ENCODE peak calls at places on chromosomes 11 and 22, in four cellular contexts. C is H1, Y is GM12878, W is HepG2. F is an unnamed sample.

GRCh38 chr11:113570906-113571305 is 95.7 kb upstream of the DRD2 start:
- DNase-seq in C (no peak), Y (no peak), W (no peak), F (no peak)

GRCh38 chr22:21802673-21803072 is 64.8 kb downstream of the MAPK1 start:
- DNase-seq in C (no peak), Y (no peak), W (no peak), F (no peak)

GRCh38 chr11:115617767-115618166 is 113.6 kb upstream of the CADM1 start:
- DNase-seq in C (no peak), Y (no peak), W (no peak), F (no peak)

GRCh38 chr22:22770280-22770871 is 117.2 kb upstream of the IGLL5 start:
- DNase-seq in C (no peak), Y (no peak), W (peak; percentile 30), F (peak; percentile 66)

GRCh38 chr11:36092314-36093030 is 148.6 kb downstream of the LDLRAD3 start:
- DNase-seq in C (peak; percentile 75), Y (no peak), W (no peak), F (no peak)

GRCh38 chr11:122853971-122854446 is 15.7 kb downstream of the CRTAM start:
- DNase-seq in C (no peak), Y (no peak), W (peak; percentile 66), F (peak; percentile 76)

GRCh38 chr22:40610329-40610850 is 26.1 kb downstream of the MRTFA start:
- DNase-seq in C (no peak), Y (no peak), W (no peak), F (no peak)

GRCh38 chr11:109241988-109242387 is 180.0 kb upstream of the C11orf87 start:
- DNase-seq in C (no peak), Y (no peak), W (no peak), F (no peak)

GRCh38 chr11:23540101-23540561 is 679.9 kb upstream of the CCDC179 start:
- DNase-seq in C (peak; percentile 49), Y (peak; percentile 5), W (peak; percentile 44), F (peak; percentile 66)

GRCh38 chr22:33063611-33064010 is 5.4 kb upstream of the SYN3 start:
- DNase-seq in C (no peak), Y (no peak), W (no peak), F (no peak)

GRCh38 chr11:727859-728748 is 19.2 kb upstream of the TALDO1 start:
- DNase-seq in C (peak; percentile 66), Y (no peak), W (peak; percentile 73), F (peak; percentile 97)

GRCh38 chr11:104320956-104321355 is 157.0 kb upstream of the PDGFD start:
- DNase-seq in C (no peak), Y (no peak), W (no peak), F (no peak)

GRCh38 chr11:122394326-122394725 is 261.2 kb upstream of the UBASH3B start:
- DNase-seq in C (no peak), Y (no peak), W (no peak), F (no peak)

GRCh38 chr11:69014084-69014935 is 1.3 kb upstream of the MRGPRF start:
- DNase-seq in C (no peak), Y (no peak), W (peak; percentile 13), F (peak; percentile 69)

GRCh38 chr11:119626197-119626909 is 102.6 kb downstream of the NECTIN1 start:
- DNase-seq in C (no peak), Y (no peak), W (peak; percentile 70), F (peak; percentile 77)

GRCh38 chr11:100403817-100404216 is 283.3 kb upstream of the ARHGAP42 start:
- DNase-seq in C (no peak), Y (no peak), W (no peak), F (no peak)

GRCh38 chr11:117843666-117844484 is 19.3 kb upstream of the FXYD2 start:
- DNase-seq in C (no peak), Y (no peak), W (no peak), F (peak; percentile 74)

GRCh38 chr11:108965602-108966001 is 300.7 kb downstream of the DDX10 start:
- DNase-seq in C (no peak), Y (no peak), W (no peak), F (no peak)

GRCh38 chr22:45208993-45209838 is 31.5 kb downstream of the KIAA0930 start:
- DNase-seq in C (peak; percentile 43), Y (no peak), W (no peak), F (peak; percentile 93)

GRCh38 chr22:45207981-45208664 is 32.6 kb downstream of the KIAA0930 start:
- DNase-seq in C (no peak), Y (no peak), W (no peak), F (no peak)

GRCh38 chr22:45210174-45210573 is 30.5 kb downstream of the KIAA0930 start:
- DNase-seq in C (no peak), Y (no peak), W (no peak), F (no peak)

GRCh38 chr22:45207533-45207932 is 33.2 kb downstream of the KIAA0930 start:
- DNase-seq in C (no peak), Y (no peak), W (no peak), F (no peak)

DNA sequence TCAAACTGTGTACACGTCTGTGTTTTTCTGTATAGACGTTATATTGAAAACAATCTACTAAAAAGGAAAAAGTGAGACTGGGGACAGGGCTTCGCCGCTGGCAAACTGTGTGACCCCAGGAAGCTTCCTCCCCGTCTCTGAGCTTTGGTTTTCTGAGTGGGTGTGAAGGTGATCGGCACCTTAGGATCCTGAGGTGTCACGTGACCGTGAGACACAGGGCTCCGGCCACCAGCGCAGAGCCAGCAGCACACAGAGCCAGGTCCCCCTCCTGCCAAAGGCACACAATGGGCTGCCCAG is 32.0 kb downstream of the KIAA0930 start:
- DNase-seq in C (no peak), Y (no peak), W (no peak), F (no peak)
- TF ChIP-seq YY1 in C (no peak), Y (no peak), W (no peak), F (no peak)

GRCh38 chr22:38921801-38922200 is 35.6 kb upstream of the APOBEC3A start:
- DNase-seq in C (no peak), Y (no peak), W (peak; percentile 44), F (no peak)

GRCh38 chr22:38927033-38927789 is 30.2 kb upstream of the APOBEC3A start:
- DNase-seq in C (peak; percentile 57), Y (peak; percentile 7), W (no peak), F (peak; percentile 79)

GRCh38 chr22:38923463-38924196 is 33.8 kb upstream of the APOBEC3A start:
- DNase-seq in C (no peak), Y (no peak), W (peak; percentile 88), F (peak; percentile 71)

GRCh38 chr22:38925571-38926041 is 31.8 kb upstream of the APOBEC3A start:
- DNase-seq in C (no peak), Y (no peak), W (no peak), F (no peak)

DNA sequence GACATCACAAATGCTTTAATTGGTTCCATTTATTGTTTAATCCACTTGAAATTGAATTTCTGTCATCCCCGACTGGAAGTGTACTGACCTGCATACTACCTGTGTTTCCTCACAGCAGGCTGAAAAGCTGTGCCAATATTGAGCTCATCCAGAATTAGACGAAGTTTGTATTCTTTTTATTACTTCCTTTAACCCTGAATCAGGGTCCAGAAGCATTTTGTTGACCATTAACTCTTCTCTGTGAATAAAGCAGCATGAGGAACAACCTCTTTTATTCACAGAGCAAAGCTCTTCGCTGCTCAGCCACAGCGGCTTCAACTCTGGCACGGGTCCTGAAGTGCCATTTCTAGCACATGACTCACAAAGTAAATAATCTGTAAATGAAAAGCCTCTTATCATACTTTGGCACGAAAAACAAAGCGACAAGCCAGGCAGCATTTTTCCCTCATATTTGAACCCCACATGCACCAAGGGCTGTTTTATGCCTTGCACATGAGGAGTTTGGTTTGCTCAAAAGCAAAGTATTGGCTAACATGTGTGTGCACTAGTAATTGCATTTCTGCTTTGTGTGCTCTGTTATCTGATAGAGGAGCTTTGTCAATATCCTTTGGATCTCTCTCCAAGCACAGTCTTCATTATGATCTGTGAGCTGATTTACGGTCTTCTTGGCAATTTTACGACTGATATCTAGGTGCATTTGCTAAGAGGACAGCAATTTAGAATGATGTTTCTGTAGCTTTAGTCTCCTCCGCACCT is 33.0 kb upstream of the APOBEC3A start:
- DNase-seq in C (no peak), Y (no peak), W (peak; percentile 97), F (no peak)
- TF ChIP-seq TCF12 in C (no peak), Y (no peak), W (no peak), F (no peak)

GRCh38 chr11:26558191-26558590 is 13.9 kb downstream of the MUC15 start:
- DNase-seq in C (no peak), Y (no peak), W (no peak), F (no peak)

GRCh38 chr11:26557666-26558065 is 14.4 kb downstream of the MUC15 start:
- DNase-seq in C (no peak), Y (no peak), W (no peak), F (no peak)

GRCh38 chr11:26551186-26551801 is 20.8 kb downstream of the MUC15 start:
- DNase-seq in C (no peak), Y (no peak), W (no peak), F (no peak)

GRCh38 chr11:26553182-26553581 is 18.9 kb downstream of the MUC15 start:
- DNase-seq in C (no peak), Y (no peak), W (no peak), F (no peak)

GRCh38 chr11:26556582-26556981 is 15.5 kb downstream of the MUC15 start:
- DNase-seq in C (no peak), Y (no peak), W (no peak), F (no peak)
- TF ChIP-seq YY1 in C (no peak), Y (no peak), W (no peak), F (no peak)

GRCh38 chr22:37746366-37747089 is 49.7 kb downstream of the TRIOBP start:
- DNase-seq in C (no peak), Y (no peak), W (no peak), F (peak; percentile 55)
- TF ChIP-seq TCF12 in C (no peak), Y (no peak), W (no peak), F (no peak)

GRCh38 chr11:10076458-10077141 is 217.4 kb downstream of the SBF2 start:
- DNase-seq in C (peak; percentile 23), Y (no peak), W (peak; percentile 19), F (no peak)
- TF ChIP-seq YY1 in C (no peak), Y (peak; percentile 22), W (no peak), F (no peak)

GRCh38 chr11:130403301-130403804 is 25.1 kb downstream of the ADAMTS8 start:
- DNase-seq in C (no peak), Y (no peak), W (no peak), F (no peak)
- TF ChIP-seq TCF12 in C (no peak), Y (no peak), W (no peak), F (peak; percentile 87)

DNA sequence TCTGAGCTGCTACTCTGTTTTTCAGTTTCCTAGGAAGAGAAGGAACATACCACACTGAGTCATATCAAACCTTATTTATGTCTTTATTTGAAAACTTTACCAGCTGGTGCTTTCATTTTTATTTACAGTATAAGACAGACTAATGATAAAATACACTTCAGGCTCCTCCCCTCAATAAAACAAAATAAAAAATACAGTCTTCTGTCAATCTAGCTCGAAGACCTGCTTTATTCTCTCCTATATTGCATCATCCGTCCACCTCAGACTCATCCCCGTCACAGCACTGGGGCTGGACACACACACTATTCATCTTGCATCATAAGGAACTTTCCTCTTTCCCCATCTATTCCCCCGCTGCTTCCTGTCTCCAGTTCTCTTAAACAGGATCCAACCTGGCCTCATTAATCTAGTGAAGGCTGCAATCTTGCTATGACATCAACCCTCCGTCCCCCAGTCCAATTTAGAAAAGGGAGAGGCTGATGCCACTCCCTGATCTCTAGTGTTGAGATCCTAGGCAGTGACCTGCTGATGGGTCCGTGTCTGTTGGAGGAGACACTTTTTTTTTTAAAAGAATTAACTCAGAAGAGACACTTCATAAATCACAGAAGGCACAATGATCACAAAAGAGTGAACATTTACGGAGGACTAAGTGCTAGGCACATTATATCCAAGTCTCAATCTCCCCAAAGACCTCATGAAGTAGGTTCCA is 1.1 kb downstream of the XBP1 start:
- DNase-seq in C (no peak), Y (no peak), W (peak; percentile 70), F (peak; percentile 57)
- TF ChIP-seq YY1 in C (no peak), Y (no peak), W (no peak), F (no peak)

F was measured in SK-N-SH.